ENCODE peak calls at places on chromosome 10, in ten cellular contexts. L is activated effector memory CD4-positive, alpha-beta T cell treated with anti-CD3 and anti-CD28 coated beads, Interleukin-2, amount 50 U/mL, for 16 hours; B is activated CD8-positive, alpha-beta memory T cell treated with anti-CD3 and anti-CD28 coated beads, Interleukin-2, amount 50 U/mL, for 48 hours; Y is fibroblast of pulmonary artery; T is memory B cell; C is left lung; X is activated CD4-positive, alpha-beta T cell treated with anti-CD3 and anti-CD28 coated beads, Interleukin-2, amount 50 U/mL, for 4 hours; G is WTC11; K is Panc1; D is non-pigmented ciliary epithelial cell. A is an unnamed sample.

GRCh38 chr10:88297103-88297502 is 286.0 kb downstream of the RNLS start:
- DNase-seq in L (no peak), B (no peak), Y (peak), T (no peak), C (no peak), X (no peak), G (no peak), K (no peak), D (no peak), A (no peak)

GRCh38 chr10:110171032-110171431 is 36.4 kb upstream of the MXI1 start:
- DNase-seq in L (no peak), B (peak), Y (no peak), T (no peak), C (no peak), X (no peak), G (no peak), K (no peak), D (no peak), A (peak)

GRCh38 chr10:15278786-15279185 is 92.3 kb downstream of the FAM171A1 start:
- DNase-seq in L (no peak), B (no peak), Y (no peak), T (no peak), C (no peak), X (no peak), G (no peak), K (no peak), D (no peak), A (no peak)

GRCh38 chr10:18367840-18368239 is 227.6 kb downstream of the CACNB2 start:
- DNase-seq in L (no peak), B (no peak), Y (no peak), T (no peak), C (no peak), X (no peak), G (no peak), K (no peak), D (no peak), A (no peak)

GRCh38 chr10:59905066-59905734 is 1.2 kb downstream of the CCDC6 start:
- DNase-seq in L (peak), B (peak), Y (peak), T (peak), C (peak), X (no peak), G (peak), K (no peak), D (no peak), A (peak)

GRCh38 chr10:15123749-15124184 is 26.6 kb downstream of the RPP38 start:
- DNase-seq in L (no peak), B (no peak), Y (peak), T (no peak), C (no peak), X (no peak), G (no peak), K (no peak), D (peak), A (no peak)

GRCh38 chr10:89480047-89480446 is 55.3 kb downstream of the SLC16A12 start:
- DNase-seq in L (no peak), B (no peak), Y (peak), T (no peak), C (no peak), X (no peak), G (no peak), K (no peak), D (no peak), A (no peak)

GRCh38 chr10:59227136-59227673 is 50.8 kb downstream of the PHYHIPL start:
- DNase-seq in L (no peak), B (no peak), Y (no peak), T (no peak), C (no peak), X (no peak), G (peak), K (no peak), D (no peak), A (peak)

GRCh38 chr10:71501402-71501801 is 104.7 kb downstream of the CDH23 start:
- DNase-seq in L (no peak), B (no peak), Y (no peak), T (no peak), C (no peak), X (no peak), G (no peak), K (no peak), D (no peak), A (peak)

GRCh38 chr10:110395350-110396283 is 90.9 kb upstream of the SMNDC1 start:
- DNase-seq in L (peak), B (no peak), Y (peak), T (no peak), C (peak), X (peak), G (no peak), K (peak), D (peak), A (peak)

GRCh38 chr10:61836888-61837747 is 64.4 kb upstream of the ARID5B start:
- DNase-seq in L (no peak), B (no peak), Y (peak), T (no peak), C (no peak), X (no peak), G (no peak), K (no peak), D (peak), A (no peak)

GRCh38 chr10:74775099-74775498 is 51.3 kb upstream of the KAT6B start:
- DNase-seq in L (no peak), B (no peak), Y (no peak), T (no peak), C (no peak), X (no peak), G (no peak), K (no peak), D (no peak), A (no peak)